ENCODE peak calls at places on chromosomes 2 and 18, in four cellular contexts. L, U, M and N are unnamed samples.

GRCh38 chr18:12843420-12844346 is 40.4 kb downstream of the PTPN2 start:
- DNase-seq in L (peak), U (no peak), M (no peak), N (peak)

GRCh38 chr2:80326214-80326613 is 21.7 kb upstream of the LRRTM1 start:
- DNase-seq in L (peak), U (peak), M (peak), N (no peak)

GRCh38 chr2:86383844-86384243 is 46.4 kb upstream of the REEP1 start:
- DNase-seq in L (no peak), U (no peak), M (no peak), N (no peak)

GRCh38 chr2:124316875-124317605 is 292.0 kb downstream of the CNTNAP5 start:
- DNase-seq in L (no peak), U (no peak), M (no peak), N (no peak)

GRCh38 chr18:37286801-37287200 is 278.8 kb downstream of the CELF4 start:
- DNase-seq in L (no peak), U (no peak), M (no peak), N (no peak)

GRCh38 chr2:120587326-120587996 is 148.2 kb upstream of the GLI2 start:
- DNase-seq in L (peak), U (no peak), M (no peak), N (no peak)

GRCh38 chr18:76458522-76459311 is 36.3 kb downstream of the ZNF516 start:
- DNase-seq in L (no peak), U (no peak), M (no peak), N (no peak)

GRCh38 chr2:238942941-238943715 is 95.2 kb downstream of the TWIST2 start:
- DNase-seq in L (no peak), U (no peak), M (no peak), N (no peak)

GRCh38 chr2:74094291-74094690 is 53.4 kb downstream of the BOLA3 start:
- DNase-seq in L (no peak), U (no peak), M (no peak), N (no peak)

GRCh38 chr2:30208453-30208852 is 22.9 kb upstream of the LBH start:
- DNase-seq in L (peak), U (no peak), M (peak), N (peak)

GRCh38 chr18:49028801-49029506 is 78.2 kb upstream of the SMAD7 start:
- DNase-seq in L (no peak), U (no peak), M (no peak), N (no peak)

GRCh38 chr2:41378420-41378819 is 669.4 kb upstream of the PKDCC start:
- DNase-seq in L (no peak), U (no peak), M (no peak), N (no peak)

DNA sequence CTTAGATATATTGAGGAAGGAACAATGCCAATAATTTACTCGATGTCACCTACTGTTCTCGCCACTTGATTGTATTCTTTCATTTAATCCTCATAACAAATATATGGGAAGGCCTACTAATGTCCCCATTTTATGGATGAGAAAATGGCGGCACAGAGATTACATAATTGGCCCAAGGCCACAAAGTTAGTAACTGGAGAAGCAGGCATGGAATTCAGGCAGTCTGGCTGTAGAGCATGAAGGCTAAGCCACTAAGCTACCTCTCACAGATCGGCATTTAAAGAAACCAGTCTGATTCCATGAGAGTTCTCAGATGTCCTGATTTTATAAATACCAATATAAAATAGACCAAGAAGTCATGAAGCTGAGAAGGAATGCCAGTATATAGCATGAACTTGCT is 121.8 kb upstream of the EPAS1 start:
- DNase-seq in L (no peak), U (no peak), M (no peak), N (no peak)
- TF ChIP-seq CREB1 in L (no peak), U (no peak), M (no peak), N (no peak)

DNA sequence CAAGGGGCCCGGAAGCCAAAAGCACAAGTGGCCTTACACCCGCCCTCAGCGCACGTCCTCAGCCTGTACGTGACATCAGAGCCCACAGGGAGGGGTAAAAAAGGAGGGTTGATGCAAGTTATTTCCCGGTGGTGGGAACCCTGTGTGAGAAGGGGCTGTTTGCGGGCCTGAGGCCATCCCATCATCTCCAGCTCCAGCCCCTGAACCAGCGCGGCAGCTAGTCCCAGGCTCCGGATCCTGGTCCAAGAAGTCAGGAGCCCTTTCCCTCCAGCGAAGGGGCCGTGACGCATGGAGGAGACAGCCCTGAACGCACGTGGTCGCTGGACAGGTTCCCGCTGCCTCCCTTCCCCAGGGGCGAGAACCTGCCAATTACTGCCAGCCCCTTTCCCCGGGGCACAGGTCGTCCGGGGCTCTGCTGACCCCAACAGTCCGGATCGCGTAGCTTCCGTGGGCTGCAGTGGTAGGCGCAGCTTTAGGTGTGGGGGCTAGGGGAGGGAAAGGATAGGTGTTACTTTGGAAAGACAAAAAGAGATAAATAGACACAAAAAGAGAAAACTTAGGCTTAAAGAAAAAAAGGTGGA is 1.3 kb upstream of the LRP2 start:
- DNase-seq in L (peak), U (no peak), M (no peak), N (no peak)
- TF ChIP-seq REST in L (no peak), U (no peak), M (no peak), N (no peak)

DNA sequence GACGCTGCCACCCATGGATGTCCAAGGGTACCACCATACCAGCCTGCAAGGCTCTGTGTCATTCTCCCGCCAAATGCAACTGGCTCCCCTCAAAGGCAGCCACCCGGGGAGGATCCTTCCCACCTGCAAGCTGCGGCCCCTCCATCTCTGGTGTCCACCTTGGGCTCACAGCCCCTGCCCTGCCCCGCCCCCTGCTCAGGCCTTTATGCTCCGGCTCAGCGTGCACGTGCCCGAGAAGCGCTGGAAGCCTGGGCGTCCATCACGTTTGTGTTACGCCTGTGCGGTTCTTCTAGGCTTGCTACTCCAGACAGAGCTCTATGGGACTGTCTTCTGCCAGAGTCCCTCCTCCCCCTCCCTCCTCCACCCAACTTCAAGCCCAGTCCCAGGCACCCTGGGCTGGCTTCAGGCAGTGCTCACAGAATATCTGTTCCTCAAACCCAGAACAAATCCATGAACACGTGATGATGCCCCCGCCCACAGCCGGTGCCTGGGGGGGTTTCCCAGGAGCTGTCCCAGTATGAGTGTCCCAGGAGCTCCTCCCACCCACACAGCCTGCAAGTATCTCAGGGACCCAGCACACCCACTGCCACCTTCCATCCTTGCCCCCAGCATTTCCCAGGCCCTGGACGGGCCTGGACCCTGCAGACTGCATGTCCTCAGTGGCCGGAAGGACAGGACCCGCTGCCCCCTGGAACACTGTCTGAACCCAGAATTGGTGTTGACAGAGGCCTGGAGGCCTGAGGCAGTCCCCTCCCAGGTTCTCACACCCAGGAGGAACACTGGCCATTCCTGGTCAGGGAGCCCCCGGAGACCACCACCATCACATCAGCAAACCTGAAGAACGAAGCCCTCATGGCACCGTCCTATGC is 30.3 kb downstream of the KIF1A start:
- DNase-seq in L (no peak), U (peak), M (no peak), N (no peak)
- TF ChIP-seq CREB1 in L (no peak), U (no peak), M (no peak), N (no peak)

GRCh38 chr18:5095239-5095638 is 101.8 kb downstream of the AKAIN1 start:
- DNase-seq in L (no peak), U (no peak), M (no peak), N (no peak)
- TF ChIP-seq REST in L (no peak), U (no peak), M (no peak), N (no peak)

GRCh38 chr2:208371634-208371935 is 35.0 kb upstream of the PTH2R start:
- DNase-seq in L (no peak), U (no peak), M (no peak), N (no peak)

GRCh38 chr2:208370881-208371633 is 35.5 kb upstream of the PTH2R start:
- DNase-seq in L (no peak), U (no peak), M (no peak), N (peak)

GRCh38 chr2:208375452-208376068 is 31.0 kb upstream of the PTH2R start:
- DNase-seq in L (no peak), U (no peak), M (no peak), N (no peak)

GRCh38 chr2:208369091-208369490 is 37.5 kb upstream of the PTH2R start:
- DNase-seq in L (no peak), U (no peak), M (peak), N (no peak)

GRCh38 chr2:208373460-208374089 is 33.0 kb upstream of the PTH2R start:
- DNase-seq in L (peak), U (no peak), M (peak), N (peak)
- TF ChIP-seq CREB1 in L (no peak), U (no peak), M (no peak), N (no peak)